ENCODE peak calls at places on chromosome 16, in six cellular contexts. J is RPMI7951, E is H9, H is HEK293T, C is testis, Z is lower lobe of right lung. N is an unnamed sample.

GRCh38 chr16:58010886-58011285 is 9.7 kb downstream of the USB1 start:
- DNase-seq in C (no peak), H (no peak), J (no peak), Z (no peak), E (no peak), N (no peak)

GRCh38 chr16:3659200-3659599 is 4.7 kb downstream of the DNASE1 start:
- DNase-seq in H (no peak), E (no peak), J (no peak), C (no peak), Z (no peak), N (peak; percentile 33)

GRCh38 chr16:73047536-73048291 is at the start of gene ZFHX3:
- DNase-seq in C (peak; percentile 59), Z (peak; percentile 84), E (peak; percentile 83), J (peak; percentile 74), H (no peak), N (peak; percentile 76)

GRCh38 chr16:49491736-49492089 is 118.1 kb downstream of the C16orf78 start:
- DNase-seq in Z (peak; percentile 42), J (no peak), H (peak; percentile 21), C (peak; percentile 42), E (peak; percentile 91), N (no peak)

GRCh38 chr16:72013888-72014538 is 5.5 kb downstream of the DHODH start:
- DNase-seq in E (no peak), J (no peak), H (no peak), Z (no peak), C (peak; percentile 38), N (peak; percentile 73)

GRCh38 chr16:57123969-57124674 is 31.7 kb downstream of the CPNE2 start:
- DNase-seq in J (no peak), E (no peak), Z (no peak), C (no peak), H (no peak), N (peak; percentile 32)

GRCh38 chr16:77496934-77497333 is 62.1 kb upstream of the ADAMTS18 start:
- DNase-seq in C (no peak), E (no peak), Z (no peak), J (no peak), H (no peak), N (no peak)

GRCh38 chr16:48126801-48127644 is 28.8 kb downstream of the ABCC12 start:
- DNase-seq in Z (peak; percentile 79), H (no peak), C (no peak), E (no peak), J (peak; percentile 99), N (peak; percentile 91)

GRCh38 chr16:89670496-89671431 is 13.1 kb downstream of the SPATA33 start:
- DNase-seq in J (peak; percentile 52), Z (no peak), E (no peak), C (no peak), H (no peak), N (no peak)